ENCODE peak calls at places on chromosomes 6 and 20, in seven cellular contexts. J, Z, F, D, P, M and H are unnamed samples.

GRCh38 chr6:156175971-156176421 is 601.2 kb upstream of the ARID1B start:
- DNase-seq in J (peak), Z (no peak), F (peak), D (no peak), P (no peak), M (no peak), H (peak)

GRCh38 chr6:75489025-75489424 is 4.6 kb downstream of the FILIP1 start:
- DNase-seq in J (no peak), Z (peak), F (no peak), D (no peak), P (no peak), M (peak), H (no peak)

GRCh38 chr6:41201784-41202181 is 834 bp upstream of the TREML2 start:
- DNase-seq in J (no peak), Z (no peak), F (no peak), D (no peak), P (no peak), M (no peak), H (no peak)

GRCh38 chr20:57996465-57996864 is 232.0 kb downstream of the ANKRD60 start:
- DNase-seq in J (no peak), Z (no peak), F (no peak), D (no peak), P (no peak), M (no peak), H (no peak)

GRCh38 chr6:89385846-89386245 is 26.2 kb downstream of the RRAGD start:
- DNase-seq in J (no peak), Z (no peak), F (no peak), D (no peak), P (no peak), M (no peak), H (no peak)

GRCh38 chr6:87923389-87924050 is 124.1 kb upstream of the SPACA1 start:
- DNase-seq in J (no peak), Z (no peak), F (no peak), D (no peak), P (no peak), M (no peak), H (no peak)

GRCh38 chr20:17948442-17948841 is 20.2 kb downstream of the SNX5 start:
- DNase-seq in J (no peak), Z (no peak), F (no peak), D (no peak), P (no peak), M (no peak), H (no peak)

GRCh38 chr20:23920408-23920780 is 40.8 kb upstream of the CST5 start:
- DNase-seq in J (no peak), Z (no peak), F (no peak), D (no peak), P (no peak), M (no peak), H (no peak)

GRCh38 chr6:156885562-156885961 is 108.4 kb downstream of the ARID1B start:
- DNase-seq in J (no peak), Z (no peak), F (no peak), D (no peak), P (no peak), M (no peak), H (no peak)

GRCh38 chr6:79134699-79135474 is 56.8 kb upstream of the PHIP start:
- DNase-seq in J (no peak), Z (no peak), F (no peak), D (no peak), P (peak), M (no peak), H (no peak)

GRCh38 chr6:12572884-12573824 is 143.4 kb upstream of the PHACTR1 start:
- DNase-seq in J (no peak), Z (peak), F (no peak), D (no peak), P (no peak), M (peak), H (no peak)

GRCh38 chr6:118325220-118325860 is 222.8 kb upstream of the PLN start:
- DNase-seq in J (no peak), Z (peak), F (no peak), D (no peak), P (no peak), M (peak), H (no peak)

GRCh38 chr20:13817342-13817741 is 32.5 kb downstream of the NDUFAF5 start:
- DNase-seq in J (no peak), Z (no peak), F (no peak), D (no peak), P (no peak), M (peak), H (no peak)
- TF ChIP-seq CTCF in J (no peak), Z (no peak), F (no peak), D (no peak), P (no peak), M (no peak), H (no peak)

GRCh38 chr6:14105547-14105946 is 12.0 kb upstream of the CD83 start:
- DNase-seq in J (no peak), Z (no peak), F (no peak), D (no peak), P (no peak), M (no peak), H (no peak)
- TF ChIP-seq CTCF in J (no peak), Z (no peak), F (no peak), D (no peak), P (no peak), M (no peak), H (no peak)

GRCh38 chr6:116633685-116634084 is 17.4 kb downstream of the RSPH4A start:
- DNase-seq in J (no peak), Z (no peak), F (no peak), D (no peak), P (no peak), M (no peak), H (no peak)
- TF ChIP-seq CTCF in J (peak), Z (peak), F (no peak), D (peak), P (no peak), M (no peak), H (peak)

GRCh38 chr20:4026093-4026601 is 10.8 kb upstream of the RNF24 start:
- DNase-seq in J (no peak), Z (peak), F (peak), D (no peak), P (no peak), M (peak), H (no peak)
- TF ChIP-seq CTCF in J (no peak), Z (peak), F (no peak), D (peak), P (no peak), M (peak), H (peak)

DNA sequence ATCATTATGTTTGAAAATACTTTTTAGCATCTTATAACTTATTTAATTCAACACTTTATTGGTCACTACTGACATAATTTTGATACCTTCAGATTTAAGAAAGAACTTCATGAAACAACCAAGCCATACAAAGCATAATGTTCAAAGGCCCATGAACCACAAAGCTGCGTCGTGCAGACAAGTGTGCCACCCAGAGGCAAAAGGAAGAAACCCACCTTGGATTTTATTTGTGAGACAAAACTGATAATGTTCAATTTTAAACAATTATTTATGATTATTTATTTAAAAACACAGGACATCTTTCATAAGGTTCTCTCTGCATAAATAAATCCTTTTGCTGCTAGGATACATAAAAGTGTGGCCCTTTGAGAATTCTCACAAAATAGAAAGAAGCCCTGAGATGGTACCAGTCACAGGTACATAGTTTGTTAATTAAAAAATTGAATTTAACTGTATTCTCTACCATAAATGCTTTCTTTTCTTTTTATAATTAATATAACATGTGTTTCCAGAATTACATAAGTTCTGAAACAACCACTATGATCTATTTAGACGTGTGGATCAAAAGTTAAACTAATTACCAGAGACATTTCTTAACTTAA is 143.7 kb downstream of the RALGAPA2 start:
- DNase-seq in J (no peak), Z (peak), F (peak), D (peak), P (peak), M (peak), H (no peak)
- TF ChIP-seq CTCF in J (peak), Z (peak), F (peak), D (peak), P (peak), M (peak), H (peak)

DNA sequence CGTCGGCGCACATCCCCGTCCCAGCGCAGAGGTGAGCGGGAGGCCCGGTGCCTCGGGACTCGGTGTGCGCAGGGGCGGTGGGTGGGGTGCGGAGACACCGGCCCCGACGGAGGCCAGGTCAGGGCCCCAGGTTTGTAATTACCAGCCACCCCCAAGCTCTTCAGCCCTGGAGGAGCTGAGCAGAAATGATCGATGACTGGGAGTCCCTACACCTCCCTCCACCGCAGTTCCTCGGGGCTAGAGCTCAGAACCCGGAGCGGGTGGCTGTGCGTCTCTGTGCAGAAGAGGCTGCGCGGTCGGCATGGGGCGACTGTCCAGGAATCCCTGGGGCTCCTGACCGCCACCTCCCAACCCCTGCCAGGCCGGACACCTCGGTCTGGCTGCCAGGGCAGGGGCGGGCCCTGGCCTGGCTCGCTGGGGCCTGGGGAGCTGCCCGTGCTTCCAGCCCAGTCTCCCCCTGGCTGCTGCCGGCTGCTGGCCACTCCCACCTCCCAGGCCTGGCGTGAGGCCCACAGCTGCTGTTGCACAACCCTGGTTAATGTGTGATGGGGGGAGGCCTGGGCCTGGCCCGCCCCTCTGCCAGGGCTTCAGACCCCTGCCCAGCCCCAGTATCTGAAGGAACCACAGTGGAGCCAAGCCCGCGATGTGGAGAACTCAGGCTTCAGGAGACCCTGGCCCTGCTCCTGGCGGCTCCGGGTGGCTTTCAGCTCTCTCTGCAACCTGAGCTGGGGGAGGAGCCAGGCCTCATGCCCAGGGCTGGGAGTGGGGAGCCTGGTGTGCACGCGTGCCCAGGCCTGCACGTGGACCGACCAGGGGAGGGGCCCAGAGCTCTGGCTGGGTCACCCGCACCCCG is 1.2 kb downstream of the SLC2A4RG start:
- DNase-seq in J (peak), Z (peak), F (peak), D (peak), P (peak), M (peak), H (peak)
- TF ChIP-seq CTCF in J (no peak), Z (no peak), F (no peak), D (peak), P (no peak), M (peak), H (peak)

DNA sequence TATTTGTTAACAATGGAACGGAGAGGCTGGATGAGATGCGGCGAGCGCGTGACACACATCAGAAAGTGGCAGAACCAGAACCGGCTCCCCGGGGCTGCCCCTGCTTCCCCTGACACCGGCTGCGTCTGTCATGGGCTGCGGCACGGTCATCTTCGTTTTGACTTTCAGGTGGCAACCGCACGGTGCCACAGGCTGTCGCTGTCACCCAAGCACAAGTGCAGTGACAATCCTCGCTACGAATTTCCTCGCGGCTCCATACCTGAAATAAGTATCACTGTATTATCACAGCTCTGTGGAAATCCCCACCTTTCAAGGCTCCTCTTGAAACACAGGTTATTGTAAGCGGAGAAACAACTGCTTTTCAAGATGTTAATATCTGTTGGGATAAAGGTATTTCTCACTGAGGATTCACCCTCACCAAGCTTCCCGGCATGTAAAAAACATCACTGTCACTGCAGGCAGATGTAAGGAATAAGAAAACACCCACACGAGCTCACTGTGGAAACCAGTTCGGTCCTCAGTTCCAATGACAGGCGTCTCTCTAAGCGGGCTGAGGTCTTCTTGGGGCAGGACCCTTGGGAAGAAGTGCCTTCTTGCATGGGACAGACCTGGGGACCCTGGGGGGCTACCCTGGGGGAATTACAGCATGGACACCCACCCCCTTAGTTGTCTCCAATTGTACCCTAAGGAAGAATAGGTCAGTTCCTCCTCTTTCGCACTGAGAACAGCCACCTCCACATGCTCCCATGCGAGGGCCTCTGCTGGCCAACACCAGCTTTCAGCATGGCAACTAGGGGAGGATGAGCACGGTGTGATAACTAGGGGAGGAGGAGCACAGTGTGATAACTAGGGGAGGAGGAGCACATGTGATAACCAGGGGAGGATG is 86.3 kb downstream of the DACT2 start:
- DNase-seq in J (no peak), Z (no peak), F (no peak), D (no peak), P (no peak), M (no peak), H (no peak)
- TF ChIP-seq CTCF in J (no peak), Z (no peak), F (no peak), D (no peak), P (no peak), M (no peak), H (no peak)

DNA sequence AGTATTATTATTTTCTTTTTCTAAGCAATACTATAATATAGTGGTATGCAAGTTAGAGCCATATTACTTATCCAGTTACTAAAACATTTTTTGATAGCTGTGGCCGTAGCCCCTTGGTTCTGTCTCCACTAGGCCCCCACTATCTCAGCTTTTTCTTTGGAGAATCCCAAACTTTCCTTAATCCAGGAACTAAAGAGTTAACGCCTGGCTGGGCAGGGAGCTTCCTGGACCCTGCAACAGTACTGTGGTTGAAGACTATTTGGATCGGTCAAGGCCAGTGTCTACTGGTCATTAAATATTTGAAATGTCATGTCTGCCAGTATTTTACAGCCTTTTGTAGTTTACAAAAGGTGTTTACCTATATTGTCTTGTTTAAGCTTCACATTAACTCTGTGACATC is 20.0 kb upstream of the TRERF1 start:
- DNase-seq in J (no peak), Z (no peak), F (no peak), D (no peak), P (no peak), M (no peak), H (no peak)
- TF ChIP-seq CTCF in J (no peak), Z (no peak), F (no peak), D (no peak), P (no peak), M (no peak), H (no peak)

GRCh38 chr20:4008026-4008413 is 7.3 kb downstream of the RNF24 start:
- DNase-seq in J (no peak), Z (no peak), F (no peak), D (no peak), P (no peak), M (no peak), H (no peak)

GRCh38 chr20:4007383-4008025 is 7.9 kb downstream of the RNF24 start:
- DNase-seq in J (no peak), Z (no peak), F (no peak), D (no peak), P (no peak), M (no peak), H (no peak)

GRCh38 chr20:4006640-4007039 is 8.7 kb downstream of the RNF24 start:
- DNase-seq in J (no peak), Z (no peak), F (no peak), D (no peak), P (no peak), M (no peak), H (no peak)

GRCh38 chr20:4009305-4009704 is 6.1 kb downstream of the RNF24 start:
- DNase-seq in J (no peak), Z (no peak), F (no peak), D (no peak), P (no peak), M (no peak), H (no peak)

DNA sequence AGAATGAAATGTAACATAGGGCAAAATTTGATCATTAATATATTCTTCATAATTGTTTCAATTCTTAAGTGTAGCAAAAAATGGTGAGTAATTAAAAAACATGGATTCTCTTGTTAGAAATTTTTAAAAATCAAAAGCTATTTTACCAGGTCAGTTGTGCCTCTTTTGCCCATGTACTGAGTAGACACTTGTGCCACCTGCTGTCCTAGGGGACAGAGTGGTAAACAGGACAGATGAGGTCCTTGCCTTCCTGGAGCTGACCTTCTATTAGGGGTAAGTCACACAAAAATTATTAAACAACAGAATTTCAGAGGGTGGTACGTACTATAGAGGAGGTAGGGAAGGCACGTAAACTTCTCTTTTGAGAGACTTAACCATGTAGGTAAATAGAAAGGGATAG is 6.5 kb downstream of the RNF24 start:
- DNase-seq in J (no peak), Z (no peak), F (no peak), D (no peak), P (no peak), M (no peak), H (no peak)
- TF ChIP-seq CTCF in J (no peak), Z (no peak), F (no peak), D (no peak), P (no peak), M (no peak), H (no peak)